ENCODE peak calls at places on chromosome 18, in four cellular contexts. One of them, this sample, is unnamed.

GRCh38 chr18:51135795-51136194 is 61.7 kb downstream of the MEX3C start:
- DNase-seq in NCI-H2171: no peak
- DNase-seq in glutamatergic neuron: no peak
- DNase-seq in NCI-H1436: peak
- DNase-seq in this sample: no peak

GRCh38 chr18:55794288-55795052 is 206.5 kb upstream of the TCF4 start:
- DNase-seq in glutamatergic neuron: no peak
- DNase-seq in NCI-H2171: no peak
- DNase-seq in NCI-H1436: no peak
- DNase-seq in this sample: no peak

GRCh38 chr18:13279181-13280065 is 60.9 kb downstream of the LDLRAD4 start:
- DNase-seq in NCI-H2171: no peak
- DNase-seq in glutamatergic neuron: no peak
- DNase-seq in NCI-H1436: no peak
- DNase-seq in this sample: no peak

GRCh38 chr18:23515911-23516546 is 12.7 kb downstream of the RMC1 start:
- DNase-seq in glutamatergic neuron: peak
- DNase-seq in NCI-H2171: peak
- DNase-seq in NCI-H1436: peak
- DNase-seq in this sample: peak

GRCh38 chr18:79507076-79507545 is 111.4 kb downstream of the NFATC1 start:
- DNase-seq in NCI-H1436: no peak
- DNase-seq in NCI-H2171: no peak
- DNase-seq in glutamatergic neuron: peak
- DNase-seq in this sample: no peak

GRCh38 chr18:10488022-10488421 is 33.6 kb downstream of the APCDD1 start:
- DNase-seq in glutamatergic neuron: no peak
- DNase-seq in NCI-H1436: no peak
- DNase-seq in NCI-H2171: no peak
- DNase-seq in this sample: no peak

GRCh38 chr18:57230861-57231260 is 84.0 kb downstream of the BOD1L2 start:
- DNase-seq in glutamatergic neuron: no peak
- DNase-seq in NCI-H2171: no peak
- DNase-seq in NCI-H1436: no peak
- DNase-seq in this sample: no peak

GRCh38 chr18:59885579-59886163 is 14.1 kb upstream of the PMAIP1 start:
- DNase-seq in NCI-H2171: no peak
- DNase-seq in glutamatergic neuron: no peak
- DNase-seq in NCI-H1436: no peak
- DNase-seq in this sample: no peak

GRCh38 chr18:72470391-72470790 is 73.8 kb downstream of the CBLN2 start:
- DNase-seq in NCI-H1436: no peak
- DNase-seq in NCI-H2171: no peak
- DNase-seq in glutamatergic neuron: no peak
- DNase-seq in this sample: no peak

GRCh38 chr18:48915621-48916425 is 34.9 kb downstream of the SMAD7 start:
- DNase-seq in glutamatergic neuron: no peak
- DNase-seq in NCI-H1436: no peak
- DNase-seq in NCI-H2171: no peak
- DNase-seq in this sample: no peak

GRCh38 chr18:22623513-22623912 is 205.8 kb upstream of the CTAGE1 start:
- DNase-seq in NCI-H1436: no peak
- DNase-seq in glutamatergic neuron: no peak
- DNase-seq in NCI-H2171: no peak
- DNase-seq in this sample: no peak